ENCODE peak calls at places on chromosome 19, in eight cellular contexts. F is OCI-LY7; E is A549; K is upper lobe of right lung; O is pancreas; R is IMR-90; C is SK-N-SH; T is CD8-positive, alpha-beta T cell. N is an unnamed sample.

GRCh38 chr19:38315657-38316476 is at the start of gene YIF1B:
- DNase-seq in F (peak; percentile 98), E (peak; percentile 100), K (peak; percentile 97), O (peak; percentile 93), R (peak; percentile 96), C (peak; percentile 99), T (peak; percentile 94), N (peak; percentile 92)

GRCh38 chr19:2627319-2627829 is 75.1 kb downstream of the GNG7 start:
- DNase-seq in F (peak; percentile 92), E (peak; percentile 81), K (peak; percentile 89), O (peak; percentile 77), R (peak; percentile 99), C (no peak), T (no peak), N (peak; percentile 98)

GRCh38 chr19:44747739-44748425 is 626 bp upstream of the BCL3 start:
- DNase-seq in F (no peak), E (peak; percentile 92), K (peak; percentile 89), O (peak; percentile 80), R (peak; percentile 61), C (peak; percentile 63), T (peak; percentile 42), N (peak; percentile 80)

GRCh38 chr19:15237759-15238638 is 5.8 kb upstream of the EPHX3 start:
- DNase-seq in F (no peak), E (no peak), K (no peak), O (no peak), R (no peak), C (no peak), T (no peak), N (no peak)

GRCh38 chr19:9819590-9819898 is 665 bp upstream of the FBXL12 start:
- DNase-seq in F (no peak), E (no peak), K (no peak), O (no peak), R (no peak), C (no peak), T (no peak), N (no peak)

GRCh38 chr19:40613669-40614594 is 12.8 kb downstream of the LTBP4 start:
- DNase-seq in F (peak; percentile 91), E (peak; percentile 92), K (peak; percentile 92), O (no peak), R (peak; percentile 72), C (no peak), T (peak; percentile 84), N (peak; percentile 83)

GRCh38 chr19:5828661-5829566 is 10.6 kb downstream of the FUT6 start:
- DNase-seq in F (peak; percentile 63), E (no peak), K (no peak), O (no peak), R (no peak), C (peak; percentile 89), T (no peak), N (no peak)

GRCh38 chr19:45498411-45499195 is at the start of gene PPM1N:
- DNase-seq in F (peak; percentile 61), E (no peak), K (peak; percentile 72), O (peak; percentile 71), R (peak; percentile 17), C (no peak), T (peak; percentile 72), N (no peak)

GRCh38 chr19:48760514-48761221 is 5.3 kb downstream of the FGF21 start:
- DNase-seq in F (no peak), E (no peak), K (no peak), O (no peak), R (no peak), C (no peak), T (no peak), N (no peak)

GRCh38 chr19:39599116-39599515 is 3.2 kb upstream of the LGALS13 start:
- DNase-seq in F (peak; percentile 16), E (peak; percentile 26), K (no peak), O (no peak), R (peak; percentile 27), C (no peak), T (peak; percentile 16), N (no peak)

GRCh38 chr19:1873524-1874473 is 10.4 kb upstream of the KLF16 start:
- DNase-seq in F (no peak), E (no peak), K (peak; percentile 82), O (peak; percentile 84), R (no peak), C (peak; percentile 75), T (no peak), N (no peak)

GRCh38 chr19:9912551-9913236 is 23.6 kb downstream of the OLFM2 start:
- DNase-seq in F (no peak), E (no peak), K (no peak), O (no peak), R (no peak), C (peak; percentile 21), T (no peak), N (no peak)

GRCh38 chr19:18173572-18174294 is at the start of gene IFI30:
- DNase-seq in F (peak; percentile 90), E (peak; percentile 45), K (peak; percentile 95), O (peak; percentile 89), R (no peak), C (peak; percentile 88), T (peak; percentile 54), N (no peak)

DNA sequence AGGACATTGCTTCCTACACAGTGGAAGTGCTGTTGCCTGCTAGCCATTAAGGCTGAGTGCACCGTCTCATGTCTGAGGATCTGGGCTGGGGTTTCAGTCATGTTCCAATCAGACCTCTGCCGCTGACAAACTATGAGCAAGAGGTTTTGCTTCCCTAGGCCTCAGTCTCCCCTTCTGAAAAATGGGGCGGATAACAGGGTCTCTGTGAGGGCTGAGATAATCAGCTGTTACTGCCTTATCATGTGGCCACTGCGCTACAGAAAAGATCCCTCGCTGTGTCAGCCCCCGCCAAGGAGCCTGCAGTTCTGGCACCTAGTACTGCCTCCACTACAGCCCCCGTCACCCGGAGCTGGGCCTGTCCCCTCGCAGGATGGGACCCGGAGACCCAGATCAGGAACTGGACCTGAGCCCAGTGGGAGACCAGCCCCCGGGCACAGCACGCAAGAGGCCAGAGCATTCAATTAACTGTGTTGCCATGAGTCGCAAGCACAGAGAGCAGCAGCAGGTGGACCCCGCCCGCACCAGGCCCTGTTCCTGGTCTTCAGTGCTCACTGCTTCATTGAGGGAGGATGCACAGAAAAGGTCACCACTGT is 3.0 kb upstream of the PNKP start:
- DNase-seq in F (no peak), E (no peak), K (no peak), O (no peak), R (no peak), C (no peak), T (no peak), N (no peak)
- H3K27ac ChIP-seq in F (peak overlapping the region; percentile 42), E (peak overlapping the region; percentile 85), K (peak overlapping the region; percentile 90), O (peak overlapping the region; percentile 94), R (peak overlapping the region; percentile 74), C (peak overlapping the region; percentile 67), T (peak overlapping the region; percentile 64), N (no peak overlapping the region)

GRCh38 chr19:42252365-42253244 is 2.3 kb downstream of the ERF start:
- DNase-seq in F (no peak), E (peak; percentile 52), K (peak; percentile 76), O (no peak), R (peak; percentile 68), C (peak; percentile 53), T (no peak), N (no peak)
- H3K4me1 ChIP-seq in F (peaks cover 25% of the 10 kb centered on the region), E (peaks cover 60% of the 10 kb centered on the region), K (peaks cover 43% of the 10 kb centered on the region), O (no peaks in the 10 kb centered on the region), R (peaks cover 19% of the 10 kb centered on the region), C (peaks cover 17% of the 10 kb centered on the region), T (peaks cover 40% of the 10 kb centered on the region), N (no peaks in the 10 kb centered on the region)

GRCh38 chr19:29202281-29202680 is 10.7 kb downstream of the UQCRFS1 start:
- DNase-seq in F (no peak), E (no peak), K (no peak), O (no peak), R (no peak), C (no peak), T (no peak), N (no peak)

GRCh38 chr19:29206453-29206852 is 6.5 kb downstream of the UQCRFS1 start:
- DNase-seq in F (no peak), E (no peak), K (no peak), O (no peak), R (no peak), C (no peak), T (no peak), N (no peak)

DNA sequence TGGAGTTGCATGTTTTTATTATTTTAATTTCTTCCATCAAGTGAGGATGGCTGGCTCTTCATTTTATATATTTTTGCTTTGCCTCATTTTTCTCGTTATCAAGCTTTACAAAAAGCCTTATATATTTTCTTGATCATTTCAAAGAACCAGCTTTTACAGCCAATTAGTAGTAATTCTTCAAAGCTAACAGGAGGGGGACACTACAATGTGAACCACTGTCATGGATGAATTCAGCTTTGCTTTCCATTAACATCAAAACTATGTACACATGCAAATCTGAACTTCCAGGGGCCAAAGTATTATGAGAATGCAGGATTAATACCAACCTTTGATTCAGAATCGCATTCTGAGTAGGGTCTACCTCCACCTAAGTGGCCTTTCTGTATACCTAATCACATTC is 11.1 kb downstream of the UQCRFS1 start:
- DNase-seq in F (no peak), E (peak; percentile 24), K (no peak), O (no peak), R (no peak), C (no peak), T (no peak), N (no peak)
- H3K27ac ChIP-seq in F (no peak overlapping the region), E (no peak overlapping the region), K (no peak overlapping the region), O (no peak overlapping the region), R (no peak overlapping the region), C (no peak overlapping the region), T (no peak overlapping the region), N (no peak overlapping the region)

GRCh38 chr19:35002037-35002535 is 2.0 kb downstream of the GRAMD1A start:
- DNase-seq in F (no peak), E (no peak), K (no peak), O (no peak), R (no peak), C (peak; percentile 19), T (no peak), N (no peak)

GRCh38 chr19:35006999-35007365 is 6.9 kb downstream of the GRAMD1A start:
- DNase-seq in F (no peak), E (no peak), K (no peak), O (no peak), R (no peak), C (no peak), T (no peak), N (no peak)

GRCh38 chr19:35004517-35005255 is 4.6 kb downstream of the GRAMD1A start:
- DNase-seq in F (no peak), E (no peak), K (no peak), O (no peak), R (no peak), C (no peak), T (no peak), N (no peak)

GRCh38 chr19:35006342-35006998 is 6.3 kb downstream of the GRAMD1A start:
- DNase-seq in F (no peak), E (peak; percentile 100), K (no peak), O (no peak), R (peak; percentile 77), C (no peak), T (no peak), N (no peak)

DNA sequence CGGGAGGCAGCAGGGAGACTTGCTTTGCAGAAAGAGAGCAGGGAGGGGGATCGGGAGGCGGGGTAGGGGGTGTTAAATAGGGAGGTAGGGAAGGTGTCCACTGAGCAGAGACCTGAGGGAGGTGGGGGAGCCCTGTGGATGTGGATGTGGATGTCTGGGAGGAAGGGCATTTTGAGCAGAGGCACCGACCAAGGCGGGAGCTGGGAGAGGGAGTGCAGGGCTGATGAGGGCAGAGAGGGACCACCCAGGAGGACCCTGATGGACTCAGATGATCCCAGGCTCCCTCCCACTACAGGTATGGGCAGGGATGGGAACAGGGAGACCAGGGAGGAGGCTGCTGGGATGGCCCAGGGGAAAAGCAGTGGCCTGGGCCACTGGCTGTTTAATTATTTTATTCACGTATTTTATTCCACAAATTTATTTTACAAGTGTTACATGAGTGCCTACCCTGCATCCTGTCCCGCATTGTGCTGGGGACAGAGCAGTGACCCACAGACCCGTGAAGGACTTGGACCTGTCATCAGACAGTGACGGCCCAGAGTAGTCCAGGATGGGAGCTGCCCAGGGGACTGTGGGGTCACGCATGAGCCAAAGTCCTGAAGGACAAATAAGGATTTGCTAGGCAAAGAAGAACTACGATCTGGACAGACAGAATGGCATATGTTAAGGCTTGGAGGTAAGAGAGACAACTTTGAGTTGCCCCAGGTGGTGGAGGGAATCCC is 5.3 kb downstream of the GRAMD1A start:
- DNase-seq in F (no peak), E (no peak), K (no peak), O (no peak), R (no peak), C (no peak), T (no peak), N (no peak)
- H3K4me1 ChIP-seq in F (peaks cover 28% of the 10 kb centered on the region), E (peaks cover 78% of the 10 kb centered on the region), K (peaks cover 66% of the 10 kb centered on the region), O (peaks cover 26% of the 10 kb centered on the region), R (peaks cover 19% of the 10 kb centered on the region), C (no peaks in the 10 kb centered on the region), T (peaks cover 44% of the 10 kb centered on the region), N (no peaks in the 10 kb centered on the region)